ENCODE peak calls at places on chromosomes 12 and 14, in five cellular contexts. N, R, D, M and C are unnamed samples.

GRCh38 chr12:49415426-49416040 is 48.3 kb downstream of the SPATS2 start:
- DNase-seq in D (no peak), N (no peak), M (no peak), R (no peak), C (no peak)

GRCh38 chr14:36556811-36557433 is 25.5 kb downstream of the NKX2-8 start:
- DNase-seq in R (peak; percentile 19), N (peak; percentile 36), M (peak; percentile 86), D (peak; percentile 14), C (peak; percentile 19)

GRCh38 chr12:47736877-47737676 is 11.8 kb upstream of the ENDOU start:
- DNase-seq in M (no peak), R (no peak), D (no peak), N (peak; percentile 82), C (peak; percentile 85)

GRCh38 chr12:10952645-10953044 is 13.6 kb upstream of the TAS2R14 start:
- DNase-seq in M (no peak), N (peak; percentile 26), R (no peak), D (no peak), C (peak; percentile 12)

GRCh38 chr14:104665663-104666522 is 23.5 kb upstream of the INF2 start:
- DNase-seq in D (no peak), R (peak; percentile 91), M (no peak), N (peak; percentile 91), C (peak; percentile 98)

GRCh38 chr14:104223810-104224515 is 85.6 kb downstream of the KIF26A start:
- DNase-seq in N (no peak), D (no peak), R (no peak), M (peak; percentile 47), C (no peak)

GRCh38 chr14:63027719-63028118 is 17.5 kb downstream of the KCNH5 start:
- DNase-seq in M (peak; percentile 52), N (no peak), R (no peak), D (no peak), C (no peak)

GRCh38 chr12:22544038-22544979 is at the start of gene C2CD5:
- DNase-seq in D (peak; percentile 98), M (peak; percentile 100), N (peak; percentile 96), R (peak; percentile 95), C (peak; percentile 97)

GRCh38 chr12:94648578-94648977 is 1.8 kb downstream of the TMCC3 start:
- DNase-seq in N (no peak), R (no peak), D (no peak), M (no peak), C (no peak)

GRCh38 chr14:91060472-91061308 is at the start of gene RPS6KA5:
- DNase-seq in M (peak; percentile 100), N (peak; percentile 100), D (peak; percentile 99), R (peak; percentile 100), C (peak; percentile 100)

GRCh38 chr14:98551028-98551427 is 721.0 kb downstream of the BCL11B start:
- DNase-seq in M (no peak), R (no peak), N (no peak), D (no peak), C (no peak)